ENCODE peak calls at places on chromosomes 1 and 21, in five cellular contexts. B is GM12891, F is K562, C is HepG2, I is GM12878. Z is an unnamed sample.

GRCh38 chr1:204837440-204838084 is 33.1 kb upstream of the NFASC start:
- DNase-seq in I (no peak), B (no peak), C (peak; percentile 15), F (peak; percentile 66), Z (no peak)

GRCh38 chr1:201883786-201884185 is 4.9 kb upstream of the SHISA4 start:
- DNase-seq in C (peak; percentile 42), I (no peak), B (no peak), F (peak; percentile 43), Z (no peak)

GRCh38 chr1:26913754-26914619 is at the start of gene NR0B2:
- DNase-seq in F (peak; percentile 65), C (peak; percentile 100), I (no peak), B (no peak), Z (no peak)

GRCh38 chr1:29549001-29549400 is 312.7 kb downstream of the PTPRU start:
- DNase-seq in C (no peak), B (no peak), F (no peak), I (no peak), Z (no peak)

GRCh38 chr1:16236091-16236494 is 890 bp downstream of the CPLANE2 start:
- DNase-seq in C (peak; percentile 35), I (peak; percentile 38), F (peak; percentile 51), B (no peak), Z (peak; percentile 52)

GRCh38 chr1:184187097-184187496 is 135.6 kb downstream of the TSEN15 start:
- DNase-seq in B (no peak), F (no peak), I (no peak), C (no peak), Z (no peak)

GRCh38 chr1:96968582-96969378 is 247.2 kb downstream of the PTBP2 start:
- DNase-seq in I (no peak), F (no peak), B (no peak), C (no peak), Z (no peak)

GRCh38 chr1:38944547-38944946 is 2.9 kb upstream of the RHBDL2 start:
- DNase-seq in I (no peak), B (no peak), C (no peak), F (no peak), Z (no peak)

GRCh38 chr1:112935474-112936289 is 20.3 kb downstream of the SLC16A1 start:
- DNase-seq in B (no peak), C (no peak), I (no peak), F (no peak), Z (no peak)

GRCh38 chr1:13871916-13872315 is 171.9 kb downstream of the PRDM2 start:
- DNase-seq in F (no peak), B (no peak), C (no peak), I (no peak), Z (no peak)

GRCh38 chr1:51488372-51489050 is 30.6 kb downstream of the EPS15 start:
- DNase-seq in F (no peak), C (no peak), I (no peak), B (no peak), Z (no peak)

GRCh38 chr21:45200596-45201296 is 86.9 kb downstream of the POFUT2 start:
- DNase-seq in I (no peak), C (no peak), B (no peak), F (no peak), Z (no peak)

GRCh38 chr1:154379301-154379700 is 25.8 kb upstream of the IL6R start:
- DNase-seq in C (no peak), I (no peak), B (no peak), F (no peak), Z (no peak)

DNA sequence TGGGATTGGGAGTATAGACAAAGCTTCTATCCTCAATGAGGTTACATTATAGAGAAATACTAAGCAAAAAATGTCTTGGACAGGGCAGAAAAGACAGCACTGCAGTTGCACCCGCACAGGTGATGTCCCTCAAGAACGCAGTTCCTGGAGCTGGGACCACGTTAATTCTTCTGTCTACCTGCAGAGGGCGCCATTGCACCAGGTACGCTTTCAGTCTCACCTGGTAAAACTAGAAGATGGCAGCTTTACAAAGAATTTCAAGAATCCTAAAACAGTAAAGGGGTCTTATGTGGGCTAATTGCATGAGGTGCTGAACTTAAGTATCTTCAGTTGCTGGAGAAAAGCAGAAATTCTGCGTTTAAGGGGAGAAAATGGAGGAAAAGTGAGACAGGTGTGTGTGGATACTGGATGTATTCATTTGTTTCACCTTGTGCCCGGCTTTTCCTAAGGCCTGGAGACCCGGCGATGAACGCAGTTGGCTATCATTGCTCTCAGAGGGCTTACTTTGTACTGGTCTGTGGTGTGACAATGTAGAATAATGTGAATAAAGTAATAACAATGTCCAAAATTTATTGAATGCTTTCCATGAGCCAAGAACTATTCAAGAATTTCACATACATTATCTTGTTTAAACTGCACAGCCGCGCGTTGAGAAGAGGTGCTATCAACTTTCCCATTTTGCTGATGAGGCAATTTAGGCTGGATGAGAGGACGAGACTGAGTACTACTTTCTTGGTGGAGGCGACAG is 276.3 kb upstream of the GREM2 start:
- DNase-seq in C (peak; percentile 12), I (no peak), F (peak; percentile 70), B (peak; percentile 47), Z (peak; percentile 28)
- TF ChIP-seq TAF1 in C (no peak), I (no peak), F (no peak), B (no peak), Z (no peak)

GRCh38 chr1:1314678-1315335 is 6.4 kb downstream of the PUSL1 start:
- DNase-seq in I (no peak), F (no peak), B (no peak), C (no peak), Z (no peak)

GRCh38 chr1:1314237-1314586 is 5.8 kb downstream of the PUSL1 start:
- DNase-seq in I (no peak), C (no peak), B (no peak), F (no peak), Z (no peak)

GRCh38 chr1:1315435-1315901 is 7.1 kb downstream of the PUSL1 start:
- DNase-seq in C (no peak), I (no peak), B (no peak), F (peak; percentile 78), Z (no peak)

GRCh38 chr1:1312450-1313314 is 4.3 kb downstream of the PUSL1 start:
- DNase-seq in C (no peak), B (no peak), F (no peak), I (no peak), Z (no peak)

DNA sequence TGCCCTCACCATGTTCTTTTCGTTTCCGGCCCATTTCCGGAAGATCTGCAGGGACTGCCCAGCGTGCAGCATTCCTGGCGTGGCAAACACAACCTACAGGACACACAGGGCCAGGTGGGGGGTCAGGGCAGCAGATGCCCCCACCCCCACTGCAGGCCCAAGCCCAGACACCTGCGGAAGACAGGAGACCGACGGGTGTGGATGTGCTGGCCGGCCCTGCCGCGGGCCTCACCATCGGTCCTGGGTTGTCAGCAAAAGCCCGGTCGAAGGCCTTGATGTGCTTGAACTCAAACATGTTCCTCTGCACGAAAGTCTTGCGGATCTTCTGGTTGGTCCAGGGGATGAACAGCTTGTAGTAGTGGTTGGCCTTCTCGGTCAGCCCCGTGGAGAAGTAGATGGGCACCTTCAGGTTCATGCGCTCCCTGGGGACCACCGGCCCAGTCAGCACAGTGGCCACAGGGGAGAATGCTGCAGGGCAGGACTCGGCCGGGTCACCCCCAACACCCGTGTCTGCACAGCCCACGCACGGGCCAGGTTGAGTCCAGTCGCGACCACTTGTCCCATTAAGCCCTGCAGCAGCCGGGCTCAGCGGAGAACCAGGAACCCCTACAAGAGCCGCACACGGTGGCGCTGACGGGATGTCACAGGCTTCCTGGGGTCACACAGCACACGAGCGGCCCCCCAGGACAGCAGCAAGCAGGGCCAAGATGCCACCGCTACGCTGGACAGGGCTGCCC is 5.3 kb downstream of the PUSL1 start:
- DNase-seq in B (no peak), C (no peak), F (no peak), I (no peak), Z (no peak)
- TF ChIP-seq POLR2AphosphoS5 in B (no peak), C (no peak), F (peak; percentile 3), I (no peak), Z (no peak)

DNA sequence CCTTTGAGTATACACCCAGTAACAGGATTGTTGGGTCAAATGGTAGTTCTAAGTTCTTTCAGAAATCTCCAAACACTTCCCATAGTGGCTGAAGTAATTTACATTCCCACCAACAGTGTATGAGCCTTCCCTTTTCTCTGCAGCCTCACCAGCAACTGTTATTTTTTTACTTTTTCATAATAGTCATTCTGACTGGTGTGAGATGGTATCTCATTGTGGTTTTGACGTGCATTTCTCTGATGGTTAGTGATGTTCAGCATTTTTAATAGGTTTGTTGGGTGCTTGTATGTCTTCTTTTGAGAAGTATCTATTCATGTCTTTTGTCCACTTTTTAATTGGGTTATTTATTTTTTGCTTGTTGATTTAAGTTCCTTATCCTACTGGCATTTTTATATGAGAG is 26.4 kb upstream of the LAMC1 start:
- DNase-seq in F (no peak), I (no peak), B (no peak), C (no peak), Z (no peak)
- TF ChIP-seq TAF1 in F (no peak), I (no peak), B (no peak), C (no peak), Z (no peak)

GRCh38 chr1:30695481-30695880 is 27.9 kb downstream of the MATN1 start:
- DNase-seq in F (no peak), B (no peak), C (no peak), I (no peak), Z (no peak)
- TF ChIP-seq POLR2AphosphoS5 in F (no peak), B (no peak), C (no peak), I (no peak), Z (no peak)

GRCh38 chr1:6004412-6005123 is 12.3 kb upstream of the NPHP4 start:
- DNase-seq in C (no peak), F (no peak), I (no peak), B (no peak), Z (no peak)
- TF ChIP-seq TAF1 in C (no peak), F (no peak), I (no peak), B (no peak), Z (no peak)

GRCh38 chr1:25616932-25617625 is 488 bp downstream of the MAN1C1 start:
- DNase-seq in F (peak; percentile 63), I (no peak), C (no peak), B (no peak), Z (no peak)

GRCh38 chr1:25615172-25615541 is 1.4 kb upstream of the MAN1C1 start:
- DNase-seq in I (no peak), B (no peak), C (no peak), F (no peak), Z (no peak)

GRCh38 chr1:25614466-25615171 is 2.0 kb upstream of the MAN1C1 start:
- DNase-seq in F (no peak), C (no peak), B (no peak), I (no peak), Z (no peak)

GRCh38 chr1:25616080-25616931 is at the start of gene MAN1C1:
- DNase-seq in F (peak; percentile 100), B (peak; percentile 85), C (peak; percentile 71), I (no peak), Z (peak; percentile 85)

GRCh38 chr1:25615563-25616079 is 970 bp upstream of the MAN1C1 start:
- DNase-seq in B (no peak), F (no peak), C (no peak), I (no peak), Z (no peak)
- TF ChIP-seq POLR2AphosphoS5 in B (no peak), F (no peak), C (no peak), I (no peak), Z (no peak)